ENCODE peak calls at places on chromosome 10, in ten cellular contexts. B is suprapubic skin, M is kidney epithelial cell, G is HFFc6, L is PC-3, X is body of pancreas, F is WERI-Rb-1, O is osteoblast, V is A549, D is GM10248. Y is an unnamed sample.

GRCh38 chr10:99966306-99966705 is 43.4 kb downstream of the DNMBP start:
- DNase-seq in B (no peak), M (peak), G (peak), L (peak), X (no peak), F (peak), O (peak), V (peak), D (no peak), Y (no peak)

GRCh38 chr10:52650873-52651272 is 121.7 kb downstream of the MBL2 start:
- DNase-seq in B (no peak), M (no peak), G (no peak), L (no peak), X (no peak), F (no peak), O (no peak), V (no peak), D (no peak), Y (no peak)

GRCh38 chr10:2279666-2280065 is 542.3 kb upstream of the ADARB2 start:
- DNase-seq in B (no peak), M (peak), G (no peak), L (no peak), X (no peak), F (no peak), O (peak), V (no peak), D (no peak), Y (no peak)

GRCh38 chr10:133258818-133259602 is 17.7 kb downstream of the ADAM8 start:
- DNase-seq in B (peak), M (peak), G (peak), L (peak), X (peak), F (no peak), O (peak), V (peak), D (no peak), Y (no peak)

GRCh38 chr10:46229144-46229563 is 57.6 kb upstream of the ANTXRL start:
- DNase-seq in B (peak), M (no peak), G (no peak), L (no peak), X (peak), F (peak), O (no peak), V (peak), D (no peak), Y (peak)

GRCh38 chr10:25758041-25758457 is 176.0 kb upstream of the MYO3A start:
- DNase-seq in B (no peak), M (peak), G (no peak), L (peak), X (no peak), F (peak), O (no peak), V (peak), D (peak), Y (peak)

GRCh38 chr10:129033354-129033729 is 433.7 kb upstream of the MGMT start:
- DNase-seq in B (no peak), M (no peak), G (no peak), L (no peak), X (no peak), F (no peak), O (no peak), V (no peak), D (no peak), Y (no peak)

GRCh38 chr10:69438531-69439349 is 12.5 kb upstream of the TSPAN15 start:
- DNase-seq in B (peak), M (no peak), G (peak), L (peak), X (no peak), F (peak), O (no peak), V (peak), D (no peak), Y (no peak)

GRCh38 chr10:28179490-28180099 is 123.3 kb downstream of the MPP7 start:
- DNase-seq in B (no peak), M (no peak), G (peak), L (peak), X (no peak), F (peak), O (no peak), V (peak), D (peak), Y (peak)

GRCh38 chr10:21169271-21169670 is 272.2 kb upstream of the NEBL start:
- DNase-seq in B (no peak), M (no peak), G (no peak), L (peak), X (no peak), F (no peak), O (no peak), V (no peak), D (no peak), Y (no peak)

GRCh38 chr10:44263771-44264170 is 121.1 kb downstream of the CXCL12 start:
- DNase-seq in B (no peak), M (no peak), G (no peak), L (no peak), X (no peak), F (no peak), O (no peak), V (no peak), D (no peak), Y (no peak)

DNA sequence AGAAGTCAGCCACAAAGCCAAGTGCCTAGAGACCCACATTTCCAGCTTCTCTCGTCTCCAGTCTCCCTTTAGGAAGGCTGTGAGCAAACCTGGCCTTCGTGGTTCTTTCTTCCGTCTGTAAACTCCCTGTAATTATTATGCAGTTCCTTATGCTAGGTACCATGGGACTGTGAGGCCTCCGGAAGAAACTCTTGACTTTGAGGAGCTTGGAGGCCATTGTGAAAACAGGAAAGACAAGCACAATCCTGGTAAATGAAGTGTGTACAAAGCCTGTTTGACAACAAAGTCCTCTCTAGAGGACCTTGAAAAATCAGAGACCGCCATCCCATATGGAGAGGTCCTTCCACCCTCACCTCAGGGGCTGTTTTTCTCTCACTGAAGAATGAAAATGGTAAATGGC is 926.3 kb downstream of the LRMDA start:
- DNase-seq in B (no peak), M (no peak), G (no peak), L (no peak), X (no peak), F (no peak), O (no peak), V (no peak), D (no peak), Y (no peak)
- TF ChIP-seq CTCF in B (no peak), M (no peak), G (no peak), L (no peak), X (no peak), F (no peak), O (no peak), V (no peak), D (no peak), Y (no peak)

GRCh38 chr10:30493609-30494530 is 59.9 kb downstream of the MAP3K8 start:
- DNase-seq in B (peak), M (no peak), G (peak), L (peak), X (no peak), F (no peak), O (peak), V (no peak), D (no peak), Y (no peak)
- TF ChIP-seq CTCF in B (peak), M (no peak), G (peak), L (no peak), X (no peak), F (no peak), O (peak), V (no peak), D (peak), Y (no peak)

DNA sequence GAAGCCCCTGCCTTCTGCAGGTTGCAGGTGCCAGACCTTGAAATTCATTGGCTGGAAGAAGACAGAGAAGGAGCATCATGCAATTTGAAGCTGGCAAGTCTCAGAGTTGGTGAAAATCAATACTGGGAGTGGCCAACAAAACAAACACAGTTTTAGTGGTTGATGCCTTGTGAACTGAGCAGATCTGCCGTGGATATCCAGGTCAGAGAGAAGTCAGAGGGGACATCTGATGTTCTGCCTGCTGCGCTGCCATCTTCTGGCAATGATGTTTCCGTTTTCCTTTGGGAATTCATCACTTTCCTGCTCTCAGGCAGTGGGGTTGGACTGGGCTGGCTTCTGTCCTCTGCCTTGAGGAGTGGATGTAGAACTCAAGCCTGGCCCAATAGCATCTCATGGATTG is 132.0 kb downstream of the RPS24 start:
- DNase-seq in B (no peak), M (no peak), G (no peak), L (peak), X (no peak), F (peak), O (no peak), V (no peak), D (no peak), Y (peak)
- TF ChIP-seq CTCF in B (no peak), M (peak), G (peak), L (peak), X (no peak), F (peak), O (no peak), V (peak), D (no peak), Y (no peak)

GRCh38 chr10:124744047-124744687 is at the start of gene FAM53B:
- DNase-seq in B (peak), M (no peak), G (peak), L (peak), X (peak), F (peak), O (peak), V (peak), D (peak), Y (peak)
- TF ChIP-seq CTCF in B (peak), M (no peak), G (no peak), L (no peak), X (no peak), F (no peak), O (no peak), V (peak), D (no peak), Y (no peak)

GRCh38 chr10:130045091-130045652 is 65.5 kb downstream of the C10orf143 start:
- DNase-seq in B (no peak), M (no peak), G (no peak), L (peak), X (no peak), F (peak), O (peak), V (no peak), D (no peak), Y (peak)
- TF ChIP-seq CTCF in B (no peak), M (no peak), G (peak), L (peak), X (no peak), F (peak), O (peak), V (peak), D (no peak), Y (peak)

DNA sequence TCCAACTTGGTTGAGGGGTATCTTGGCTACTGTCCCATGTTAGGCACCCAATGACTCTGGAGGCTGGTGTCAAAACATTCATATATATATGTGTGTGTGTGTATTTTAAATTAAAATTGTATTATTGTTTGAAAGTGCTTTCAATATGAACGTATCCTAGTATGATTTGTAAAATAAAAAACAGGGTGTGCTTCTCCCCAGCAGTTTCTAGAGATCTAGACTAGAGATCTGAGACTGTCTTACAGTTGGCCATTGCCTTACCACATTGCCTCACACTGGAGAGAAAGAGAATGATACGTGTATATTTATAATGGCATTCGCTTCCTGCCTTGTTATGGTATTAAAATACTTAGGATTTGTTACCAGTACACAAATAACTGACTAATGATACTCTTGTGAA is 1.2 kb downstream of the BAG3 start:
- DNase-seq in B (no peak), M (peak), G (peak), L (peak), X (no peak), F (no peak), O (peak), V (peak), D (peak), Y (no peak)
- TF ChIP-seq CTCF in B (no peak), M (peak), G (peak), L (peak), X (no peak), F (peak), O (peak), V (peak), D (peak), Y (no peak)

DNA sequence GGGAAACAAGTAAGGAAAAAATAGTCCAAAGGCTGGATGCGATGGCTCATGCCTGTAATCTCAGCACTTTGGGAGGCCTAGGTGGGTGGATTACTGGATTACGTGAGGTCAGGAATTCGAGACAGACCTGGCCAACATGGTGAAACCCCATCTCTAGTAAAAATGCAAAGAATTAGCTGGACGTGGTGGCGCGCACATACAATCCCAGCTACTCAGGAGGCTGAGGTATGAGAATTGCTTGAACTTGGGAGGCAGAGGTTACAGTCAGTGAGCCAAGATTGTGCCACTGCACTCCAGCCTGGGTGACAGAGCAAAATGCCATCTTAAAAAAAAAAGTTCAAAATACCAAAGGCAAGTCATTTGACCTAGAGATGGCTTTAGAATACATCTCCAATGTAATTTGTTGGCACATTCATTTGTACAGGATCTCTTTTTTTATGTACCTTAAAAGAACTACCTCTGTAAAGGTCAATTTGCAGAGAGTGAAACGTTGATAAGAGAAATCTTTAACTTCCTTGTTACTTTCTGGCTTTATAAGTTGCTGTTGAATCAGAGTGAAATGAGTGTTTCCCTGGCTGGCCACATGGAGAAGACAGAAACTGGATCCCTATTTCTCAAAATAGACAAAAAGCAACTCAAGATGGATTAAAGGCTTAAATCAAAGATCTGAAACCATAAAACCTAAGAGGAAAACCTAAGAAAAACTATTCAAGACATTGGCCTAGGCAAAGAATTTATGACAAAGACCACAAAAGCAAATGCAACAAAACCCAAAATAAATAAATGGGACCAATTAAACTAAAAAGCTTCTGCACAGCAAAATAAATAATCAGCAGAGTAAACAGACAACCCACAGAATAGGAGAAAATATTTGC is 260.7 kb downstream of the KLF6 start:
- DNase-seq in B (no peak), M (no peak), G (no peak), L (no peak), X (no peak), F (no peak), O (no peak), V (no peak), D (no peak), Y (no peak)
- TF ChIP-seq CTCF in B (no peak), M (no peak), G (peak), L (no peak), X (no peak), F (no peak), O (peak), V (no peak), D (no peak), Y (no peak)

Y was measured in nephron progenitor cell.